ENCODE peak calls at places on chromosomes 1 and 21, in five cellular contexts. One of them, this sample, is unnamed.

GRCh38 chr1:112687785-112688496 is 13.5 kb downstream of the MOV10 start:
- DNase-seq in GM12878: no peak
- DNase-seq in A549: no peak
- DNase-seq in HepG2: no peak
- DNase-seq in K562: no peak
- DNase-seq in this sample: no peak

GRCh38 chr21:36408568-36408967 is 23.4 kb downstream of the CHAF1B start:
- DNase-seq in K562: no peak
- DNase-seq in GM12878: no peak
- DNase-seq in HepG2: no peak
- DNase-seq in A549: no peak
- DNase-seq in this sample: no peak

GRCh38 chr1:218585565-218586184 is 240.5 kb downstream of the TGFB2 start:
- DNase-seq in GM12878: no peak
- DNase-seq in HepG2: no peak
- DNase-seq in A549: peak
- DNase-seq in K562: no peak
- DNase-seq in this sample: peak

GRCh38 chr1:197106869-197107268 is 39.6 kb downstream of the ASPM start:
- DNase-seq in A549: no peak
- DNase-seq in GM12878: no peak
- DNase-seq in HepG2: no peak
- DNase-seq in K562: no peak
- DNase-seq in this sample: no peak

GRCh38 chr1:164561007-164561406 is 2.0 kb downstream of the PBX1 start:
- DNase-seq in HepG2: no peak
- DNase-seq in GM12878: no peak
- DNase-seq in K562: no peak
- DNase-seq in A549: no peak
- DNase-seq in this sample: no peak

GRCh38 chr1:92701147-92701546 is 83.8 kb downstream of the EVI5 start:
- DNase-seq in K562: no peak
- DNase-seq in HepG2: no peak
- DNase-seq in A549: no peak
- DNase-seq in GM12878: no peak
- DNase-seq in this sample: peak

GRCh38 chr1:59755084-59755685 is 59.6 kb upstream of the HOOK1 start:
- DNase-seq in K562: no peak
- DNase-seq in A549: no peak
- DNase-seq in GM12878: no peak
- DNase-seq in HepG2: no peak
- DNase-seq in this sample: no peak

GRCh38 chr1:247211339-247211738 is 39.5 kb upstream of the ZNF124 start:
- DNase-seq in A549: no peak
- DNase-seq in GM12878: no peak
- DNase-seq in HepG2: no peak
- DNase-seq in K562: no peak
- DNase-seq in this sample: no peak

GRCh38 chr1:58515794-58516401 is 30.6 kb downstream of the OMA1 start:
- DNase-seq in K562: peak
- DNase-seq in HepG2: peak
- DNase-seq in GM12878: peak
- DNase-seq in A549: peak
- DNase-seq in this sample: peak

GRCh38 chr1:46521417-46521816 is 30.0 kb downstream of the KNCN start:
- DNase-seq in HepG2: no peak
- DNase-seq in A549: no peak
- DNase-seq in K562: no peak
- DNase-seq in GM12878: no peak
- DNase-seq in this sample: no peak

GRCh38 chr1:8349961-8350360 is 32.0 kb downstream of the SLC45A1 start:
- DNase-seq in A549: no peak
- DNase-seq in GM12878: no peak
- DNase-seq in K562: no peak
- DNase-seq in HepG2: no peak
- DNase-seq in this sample: no peak

GRCh38 chr1:96309783-96310182 is 411.8 kb upstream of the PTBP2 start:
- DNase-seq in HepG2: no peak
- DNase-seq in GM12878: no peak
- DNase-seq in A549: no peak
- DNase-seq in K562: no peak
- DNase-seq in this sample: peak

GRCh38 chr21:43736224-43736883 is 17.4 kb downstream of the PDXK start:
- DNase-seq in A549: no peak
- DNase-seq in GM12878: no peak
- DNase-seq in HepG2: no peak
- DNase-seq in K562: no peak
- DNase-seq in this sample: no peak

GRCh38 chr1:109762039-109762585 is 1.6 kb downstream of the EPS8L3 start:
- DNase-seq in GM12878: no peak
- DNase-seq in HepG2: no peak
- DNase-seq in K562: no peak
- DNase-seq in A549: no peak
- DNase-seq in this sample: no peak

GRCh38 chr1:193335797-193336428 is 149.5 kb upstream of the B3GALT2 start:
- DNase-seq in K562: no peak
- DNase-seq in GM12878: no peak
- DNase-seq in A549: no peak
- DNase-seq in HepG2: no peak
- DNase-seq in this sample: peak

GRCh38 chr21:17293194-17293593 is 219.6 kb upstream of the CXADR start:
- DNase-seq in A549: no peak
- DNase-seq in K562: no peak
- DNase-seq in HepG2: no peak
- DNase-seq in GM12878: no peak
- DNase-seq in this sample: no peak

GRCh38 chr1:37763791-37764741 is 854 bp downstream of the EPHA10 start:
- DNase-seq in HepG2: peak
- DNase-seq in K562: peak
- DNase-seq in A549: no peak
- DNase-seq in GM12878: no peak
- DNase-seq in this sample: peak

GRCh38 chr1:62720946-62721554 is 32.9 kb upstream of the DOCK7 start:
- DNase-seq in A549: no peak
- DNase-seq in GM12878: no peak
- DNase-seq in K562: no peak
- DNase-seq in HepG2: no peak
- DNase-seq in this sample: peak

GRCh38 chr21:31011412-31011811 is 26.9 kb downstream of the KRTAP19-8 start:
- DNase-seq in GM12878: no peak
- DNase-seq in HepG2: no peak
- DNase-seq in K562: no peak
- DNase-seq in A549: no peak
- DNase-seq in this sample: no peak

GRCh38 chr1:238624786-238625185 is 734.1 kb upstream of the ZP4 start:
- DNase-seq in K562: no peak
- DNase-seq in A549: no peak
- DNase-seq in HepG2: no peak
- DNase-seq in GM12878: no peak
- DNase-seq in this sample: peak

GRCh38 chr1:245516178-245516829 is 361.5 kb downstream of the KIF26B start:
- DNase-seq in A549: no peak
- DNase-seq in HepG2: peak
- DNase-seq in K562: peak
- DNase-seq in GM12878: no peak
- DNase-seq in this sample: peak

GRCh38 chr1:185348296-185348695 is 31.3 kb upstream of the IVNS1ABP start:
- DNase-seq in GM12878: no peak
- DNase-seq in A549: no peak
- DNase-seq in HepG2: peak
- DNase-seq in K562: no peak
- DNase-seq in this sample: no peak

GRCh38 chr1:206802401-206802800 is 30.1 kb upstream of the IL10 start:
- DNase-seq in GM12878: no peak
- DNase-seq in A549: no peak
- DNase-seq in K562: no peak
- DNase-seq in HepG2: no peak
- DNase-seq in this sample: no peak

GRCh38 chr1:117388328-117388727 is 21.1 kb downstream of the MAN1A2 start:
- DNase-seq in GM12878: no peak
- DNase-seq in K562: no peak
- DNase-seq in HepG2: no peak
- DNase-seq in A549: no peak
- DNase-seq in this sample: no peak

GRCh38 chr1:184351416-184351975 is 35.3 kb upstream of the C1orf21 start:
- DNase-seq in A549: no peak
- DNase-seq in K562: no peak
- DNase-seq in GM12878: no peak
- DNase-seq in HepG2: no peak
- DNase-seq in this sample: no peak

GRCh38 chr1:42369471-42369870 is 11.1 kb upstream of the RIMKLA start:
- DNase-seq in K562: no peak
- DNase-seq in A549: no peak
- DNase-seq in HepG2: no peak
- DNase-seq in GM12878: no peak
- DNase-seq in this sample: no peak

GRCh38 chr1:115402753-115403184 is 64.7 kb upstream of the NGF start:
- DNase-seq in K562: no peak
- DNase-seq in A549: no peak
- DNase-seq in GM12878: no peak
- DNase-seq in HepG2: no peak
- DNase-seq in this sample: no peak

GRCh38 chr1:157403203-157403602 is 149.1 kb downstream of the FCRL5 start:
- DNase-seq in HepG2: no peak
- DNase-seq in A549: no peak
- DNase-seq in GM12878: no peak
- DNase-seq in K562: no peak
- DNase-seq in this sample: no peak

GRCh38 chr1:62057631-62058290 is 136.9 kb upstream of the L1TD1 start:
- DNase-seq in K562: no peak
- DNase-seq in A549: no peak
- DNase-seq in HepG2: no peak
- DNase-seq in GM12878: no peak
- DNase-seq in this sample: no peak

GRCh38 chr1:85128296-85128695 is 72.5 kb downstream of the SYDE2 start:
- DNase-seq in GM12878: no peak
- DNase-seq in HepG2: no peak
- DNase-seq in K562: no peak
- DNase-seq in A549: no peak
- DNase-seq in this sample: peak

GRCh38 chr1:70896224-70896623 is 151.4 kb downstream of the PTGER3 start:
- DNase-seq in HepG2: no peak
- DNase-seq in K562: no peak
- DNase-seq in A549: no peak
- DNase-seq in GM12878: no peak
- DNase-seq in this sample: no peak
- TF ChIP-seq CTCF in HepG2: peak
- TF ChIP-seq CTCF in K562: peak
- TF ChIP-seq CTCF in A549: no peak
- TF ChIP-seq CTCF in GM12878: no peak
- TF ChIP-seq CTCF in this sample: no peak

GRCh38 chr1:28579374-28579773 is 12.7 kb upstream of the RAB42 start:
- DNase-seq in HepG2: no peak
- DNase-seq in GM12878: no peak
- DNase-seq in K562: no peak
- DNase-seq in A549: no peak
- DNase-seq in this sample: no peak

GRCh38 chr1:28578696-28579218 is 13.3 kb upstream of the RAB42 start:
- DNase-seq in GM12878: no peak
- DNase-seq in HepG2: no peak
- DNase-seq in K562: peak
- DNase-seq in A549: no peak
- DNase-seq in this sample: no peak

GRCh38 chr1:28573564-28573963 is 18.5 kb upstream of the RAB42 start:
- DNase-seq in K562: no peak
- DNase-seq in GM12878: no peak
- DNase-seq in A549: no peak
- DNase-seq in HepG2: no peak
- DNase-seq in this sample: no peak

GRCh38 chr1:28577738-28578536 is 14.1 kb upstream of the RAB42 start:
- DNase-seq in K562: peak
- DNase-seq in GM12878: no peak
- DNase-seq in A549: no peak
- DNase-seq in HepG2: no peak
- DNase-seq in this sample: no peak

GRCh38 chr1:28577052-28577678 is 14.9 kb upstream of the RAB42 start:
- DNase-seq in A549: no peak
- DNase-seq in GM12878: no peak
- DNase-seq in HepG2: peak
- DNase-seq in K562: peak
- DNase-seq in this sample: no peak
- TF ChIP-seq POLR2A in A549: peak
- TF ChIP-seq POLR2A in GM12878: peak
- TF ChIP-seq POLR2A in HepG2: peak
- TF ChIP-seq POLR2A in K562: peak
- TF ChIP-seq POLR2A in this sample: no peak

DNA sequence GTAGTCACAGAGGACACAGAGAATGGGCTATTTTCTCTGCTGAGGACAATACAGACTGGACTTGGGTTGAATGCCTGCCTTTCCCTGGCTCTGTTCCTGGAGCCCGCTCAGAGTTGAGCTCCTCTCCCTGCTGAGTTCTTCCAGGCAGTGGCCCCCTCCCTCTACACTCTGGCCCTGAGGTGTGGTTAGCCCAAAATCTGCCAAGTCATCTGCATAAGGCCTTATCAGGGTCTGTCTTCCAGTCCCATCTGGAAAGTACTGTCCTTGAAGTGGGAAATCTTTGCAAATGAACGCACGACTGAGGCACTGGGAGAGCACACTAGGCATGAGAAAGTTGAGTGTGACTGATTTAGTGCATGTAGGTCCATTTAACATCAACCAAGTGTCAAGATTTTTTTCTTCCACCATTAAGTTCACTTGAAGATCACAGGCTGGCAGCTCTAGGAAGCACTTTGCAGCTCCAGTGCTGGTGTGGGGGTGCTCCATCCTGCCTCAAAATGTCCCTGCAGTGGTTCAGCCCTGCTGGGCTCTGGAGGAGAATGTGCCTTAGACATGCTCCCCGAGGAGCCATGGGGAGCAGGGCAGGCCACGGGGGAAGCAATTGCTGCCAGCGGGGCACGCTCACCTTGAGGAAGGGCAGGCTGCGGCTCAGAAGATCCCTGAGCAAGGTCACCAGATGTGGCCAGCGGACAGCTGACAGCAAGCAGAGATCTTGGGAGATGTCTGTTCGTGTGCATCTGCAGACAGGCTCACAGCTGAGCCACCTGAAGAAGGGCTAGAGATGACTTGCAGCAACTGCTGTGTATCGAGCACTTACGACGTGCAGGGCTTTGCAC is 41.5 kb downstream of the IER5 start:
- DNase-seq in K562: peak
- DNase-seq in HepG2: no peak
- DNase-seq in A549: no peak
- DNase-seq in GM12878: no peak
- DNase-seq in this sample: no peak
- TF ChIP-seq SMC3 in K562: peak
- TF ChIP-seq SMC3 in HepG2: no peak
- TF ChIP-seq SMC3 in A549: no peak
- TF ChIP-seq SMC3 in GM12878: no peak
- TF ChIP-seq SMC3 in this sample: no peak

DNA sequence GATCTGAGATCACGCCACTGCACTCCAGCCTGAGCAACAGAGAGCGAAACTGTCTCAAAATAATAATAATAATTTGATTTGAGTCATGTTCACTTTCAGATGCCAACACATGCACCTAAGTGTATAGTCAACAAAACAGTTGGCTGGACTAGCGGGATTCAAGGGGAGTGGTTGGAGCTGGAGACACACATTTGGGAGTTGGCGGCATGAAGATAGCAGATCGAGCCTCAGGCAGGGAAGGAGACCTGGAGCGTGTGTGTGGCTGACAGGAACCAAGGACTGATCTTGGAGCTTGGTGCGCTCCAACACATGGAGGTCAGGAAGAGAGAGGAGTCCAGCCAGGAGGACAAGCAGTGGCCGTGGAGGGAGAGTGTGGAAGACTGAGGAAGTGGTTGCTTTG is 14.6 kb upstream of the PGD start:
- DNase-seq in HepG2: no peak
- DNase-seq in K562: no peak
- DNase-seq in GM12878: no peak
- DNase-seq in A549: no peak
- DNase-seq in this sample: no peak
- TF ChIP-seq CTCF in HepG2: no peak
- TF ChIP-seq CTCF in K562: no peak
- TF ChIP-seq CTCF in GM12878: no peak
- TF ChIP-seq CTCF in A549: no peak
- TF ChIP-seq CTCF in this sample: no peak

This sample was measured in IMR-90.